ENCODE peak calls at places on chromosomes 4 and X, in nine cellular contexts. One of them, this sample, is unnamed.

GRCh38 chr4:66430856-66431255 is 760.6 kb upstream of the EPHA5 start:
- DNase-seq in GM23248: no peak
- DNase-seq in kidney tubule cell: no peak
- DNase-seq in D341Med: no peak
- DNase-seq in activated T-cell treated with anti-CD3 and anti-CD28 coated beads, Interleukin-2, amount 50 U/mL, for 72 hours: no peak
- DNase-seq in coronary artery: no peak
- DNase-seq in stimulated activated CD4-positive, alpha-beta T cell treated with anti-CD3 and anti-CD28 coated beads, Interleukin-12 subunit alpha, Interleukin-12 subunit beta, amount 100 ng/mL, for 48 hours: no peak
- DNase-seq in CD4-positive, alpha-beta memory T cell: no peak
- DNase-seq in CD4-positive, alpha-beta T cell: no peak
- DNase-seq in this sample: no peak

GRCh38 chr4:71231753-71232420 is 106.9 kb upstream of the SLC4A4 start:
- DNase-seq in kidney tubule cell: no peak
- DNase-seq in activated T-cell treated with anti-CD3 and anti-CD28 coated beads, Interleukin-2, amount 50 U/mL, for 72 hours: no peak
- DNase-seq in GM23248: no peak
- DNase-seq in coronary artery: no peak
- DNase-seq in CD4-positive, alpha-beta T cell: no peak
- DNase-seq in D341Med: no peak
- DNase-seq in CD4-positive, alpha-beta memory T cell: no peak
- DNase-seq in stimulated activated CD4-positive, alpha-beta T cell treated with anti-CD3 and anti-CD28 coated beads, Interleukin-12 subunit alpha, Interleukin-12 subunit beta, amount 100 ng/mL, for 48 hours: no peak
- DNase-seq in this sample: no peak

GRCh38 chrX:87397103-87397886 is 120.3 kb upstream of the KLHL4 start:
- DNase-seq in coronary artery: no peak
- DNase-seq in GM23248: no peak
- DNase-seq in activated T-cell treated with anti-CD3 and anti-CD28 coated beads, Interleukin-2, amount 50 U/mL, for 72 hours: no peak
- DNase-seq in CD4-positive, alpha-beta memory T cell: no peak
- DNase-seq in D341Med: no peak
- DNase-seq in kidney tubule cell: no peak
- DNase-seq in stimulated activated CD4-positive, alpha-beta T cell treated with anti-CD3 and anti-CD28 coated beads, Interleukin-12 subunit alpha, Interleukin-12 subunit beta, amount 100 ng/mL, for 48 hours: no peak
- DNase-seq in CD4-positive, alpha-beta T cell: no peak
- DNase-seq in this sample: no peak

GRCh38 chrX:47587906-47588735 is 5.9 kb downstream of the TIMP1 start:
- DNase-seq in CD4-positive, alpha-beta T cell: no peak
- DNase-seq in D341Med: peak
- DNase-seq in coronary artery: peak
- DNase-seq in stimulated activated CD4-positive, alpha-beta T cell treated with anti-CD3 and anti-CD28 coated beads, Interleukin-12 subunit alpha, Interleukin-12 subunit beta, amount 100 ng/mL, for 48 hours: no peak
- DNase-seq in CD4-positive, alpha-beta memory T cell: no peak
- DNase-seq in activated T-cell treated with anti-CD3 and anti-CD28 coated beads, Interleukin-2, amount 50 U/mL, for 72 hours: no peak
- DNase-seq in GM23248: no peak
- DNase-seq in kidney tubule cell: no peak
- DNase-seq in this sample: no peak

GRCh38 chr4:54215379-54216072 is 13.6 kb upstream of the PDGFRA start:
- DNase-seq in GM23248: peak
- DNase-seq in CD4-positive, alpha-beta T cell: no peak
- DNase-seq in D341Med: no peak
- DNase-seq in CD4-positive, alpha-beta memory T cell: no peak
- DNase-seq in activated T-cell treated with anti-CD3 and anti-CD28 coated beads, Interleukin-2, amount 50 U/mL, for 72 hours: no peak
- DNase-seq in stimulated activated CD4-positive, alpha-beta T cell treated with anti-CD3 and anti-CD28 coated beads, Interleukin-12 subunit alpha, Interleukin-12 subunit beta, amount 100 ng/mL, for 48 hours: no peak
- DNase-seq in coronary artery: no peak
- DNase-seq in kidney tubule cell: no peak
- DNase-seq in this sample: no peak

GRCh38 chr4:70705146-70705855 is 16.5 kb upstream of the RUFY3 start:
- DNase-seq in activated T-cell treated with anti-CD3 and anti-CD28 coated beads, Interleukin-2, amount 50 U/mL, for 72 hours: peak
- DNase-seq in coronary artery: peak
- DNase-seq in stimulated activated CD4-positive, alpha-beta T cell treated with anti-CD3 and anti-CD28 coated beads, Interleukin-12 subunit alpha, Interleukin-12 subunit beta, amount 100 ng/mL, for 48 hours: peak
- DNase-seq in kidney tubule cell: peak
- DNase-seq in GM23248: peak
- DNase-seq in CD4-positive, alpha-beta T cell: peak
- DNase-seq in D341Med: peak
- DNase-seq in CD4-positive, alpha-beta memory T cell: peak
- DNase-seq in this sample: no peak

GRCh38 chr4:54588404-54588803 is 69.4 kb upstream of the KIT start:
- DNase-seq in kidney tubule cell: no peak
- DNase-seq in activated T-cell treated with anti-CD3 and anti-CD28 coated beads, Interleukin-2, amount 50 U/mL, for 72 hours: no peak
- DNase-seq in CD4-positive, alpha-beta memory T cell: no peak
- DNase-seq in CD4-positive, alpha-beta T cell: no peak
- DNase-seq in D341Med: no peak
- DNase-seq in GM23248: no peak
- DNase-seq in stimulated activated CD4-positive, alpha-beta T cell treated with anti-CD3 and anti-CD28 coated beads, Interleukin-12 subunit alpha, Interleukin-12 subunit beta, amount 100 ng/mL, for 48 hours: no peak
- DNase-seq in coronary artery: no peak
- DNase-seq in this sample: no peak

GRCh38 chr4:40564004-40564403 is 65.7 kb downstream of the RBM47 start:
- DNase-seq in kidney tubule cell: peak
- DNase-seq in CD4-positive, alpha-beta memory T cell: no peak
- DNase-seq in CD4-positive, alpha-beta T cell: no peak
- DNase-seq in stimulated activated CD4-positive, alpha-beta T cell treated with anti-CD3 and anti-CD28 coated beads, Interleukin-12 subunit alpha, Interleukin-12 subunit beta, amount 100 ng/mL, for 48 hours: no peak
- DNase-seq in GM23248: peak
- DNase-seq in coronary artery: no peak
- DNase-seq in activated T-cell treated with anti-CD3 and anti-CD28 coated beads, Interleukin-2, amount 50 U/mL, for 72 hours: no peak
- DNase-seq in D341Med: no peak
- DNase-seq in this sample: no peak

GRCh38 chr4:88477229-88477860 is 20.4 kb downstream of the HERC5 start:
- DNase-seq in D341Med: no peak
- DNase-seq in CD4-positive, alpha-beta memory T cell: no peak
- DNase-seq in stimulated activated CD4-positive, alpha-beta T cell treated with anti-CD3 and anti-CD28 coated beads, Interleukin-12 subunit alpha, Interleukin-12 subunit beta, amount 100 ng/mL, for 48 hours: no peak
- DNase-seq in kidney tubule cell: no peak
- DNase-seq in GM23248: no peak
- DNase-seq in coronary artery: no peak
- DNase-seq in CD4-positive, alpha-beta T cell: no peak
- DNase-seq in activated T-cell treated with anti-CD3 and anti-CD28 coated beads, Interleukin-2, amount 50 U/mL, for 72 hours: no peak
- DNase-seq in this sample: no peak

GRCh38 chr4:6722891-6723290 is 6.9 kb downstream of the BLOC1S4 start:
- DNase-seq in D341Med: no peak
- DNase-seq in stimulated activated CD4-positive, alpha-beta T cell treated with anti-CD3 and anti-CD28 coated beads, Interleukin-12 subunit alpha, Interleukin-12 subunit beta, amount 100 ng/mL, for 48 hours: no peak
- DNase-seq in coronary artery: no peak
- DNase-seq in GM23248: no peak
- DNase-seq in activated T-cell treated with anti-CD3 and anti-CD28 coated beads, Interleukin-2, amount 50 U/mL, for 72 hours: no peak
- DNase-seq in CD4-positive, alpha-beta memory T cell: no peak
- DNase-seq in CD4-positive, alpha-beta T cell: no peak
- DNase-seq in kidney tubule cell: no peak
- DNase-seq in this sample: no peak

GRCh38 chrX:120793098-120793497 is 82.6 kb downstream of the CT47B1 start:
- DNase-seq in stimulated activated CD4-positive, alpha-beta T cell treated with anti-CD3 and anti-CD28 coated beads, Interleukin-12 subunit alpha, Interleukin-12 subunit beta, amount 100 ng/mL, for 48 hours: no peak
- DNase-seq in activated T-cell treated with anti-CD3 and anti-CD28 coated beads, Interleukin-2, amount 50 U/mL, for 72 hours: no peak
- DNase-seq in CD4-positive, alpha-beta memory T cell: no peak
- DNase-seq in GM23248: no peak
- DNase-seq in kidney tubule cell: no peak
- DNase-seq in CD4-positive, alpha-beta T cell: no peak
- DNase-seq in coronary artery: no peak
- DNase-seq in D341Med: no peak
- DNase-seq in this sample: no peak

GRCh38 chr4:162497564-162498167 is 333.9 kb upstream of the FSTL5 start:
- DNase-seq in GM23248: peak
- DNase-seq in stimulated activated CD4-positive, alpha-beta T cell treated with anti-CD3 and anti-CD28 coated beads, Interleukin-12 subunit alpha, Interleukin-12 subunit beta, amount 100 ng/mL, for 48 hours: peak
- DNase-seq in activated T-cell treated with anti-CD3 and anti-CD28 coated beads, Interleukin-2, amount 50 U/mL, for 72 hours: no peak
- DNase-seq in CD4-positive, alpha-beta memory T cell: peak
- DNase-seq in CD4-positive, alpha-beta T cell: no peak
- DNase-seq in coronary artery: no peak
- DNase-seq in kidney tubule cell: peak
- DNase-seq in D341Med: peak
- DNase-seq in this sample: no peak

GRCh38 chrX:149830192-149830873 is 48.6 kb downstream of the MAGEA9 start:
- DNase-seq in CD4-positive, alpha-beta T cell: no peak
- DNase-seq in kidney tubule cell: peak
- DNase-seq in CD4-positive, alpha-beta memory T cell: peak
- DNase-seq in D341Med: peak
- DNase-seq in GM23248: peak
- DNase-seq in activated T-cell treated with anti-CD3 and anti-CD28 coated beads, Interleukin-2, amount 50 U/mL, for 72 hours: peak
- DNase-seq in coronary artery: no peak
- DNase-seq in stimulated activated CD4-positive, alpha-beta T cell treated with anti-CD3 and anti-CD28 coated beads, Interleukin-12 subunit alpha, Interleukin-12 subunit beta, amount 100 ng/mL, for 48 hours: no peak
- DNase-seq in this sample: peak

GRCh38 chr4:73761856-73762255 is 21.5 kb downstream of the CXCL8 start:
- DNase-seq in stimulated activated CD4-positive, alpha-beta T cell treated with anti-CD3 and anti-CD28 coated beads, Interleukin-12 subunit alpha, Interleukin-12 subunit beta, amount 100 ng/mL, for 48 hours: no peak
- DNase-seq in kidney tubule cell: no peak
- DNase-seq in CD4-positive, alpha-beta memory T cell: no peak
- DNase-seq in activated T-cell treated with anti-CD3 and anti-CD28 coated beads, Interleukin-2, amount 50 U/mL, for 72 hours: no peak
- DNase-seq in CD4-positive, alpha-beta T cell: no peak
- DNase-seq in GM23248: no peak
- DNase-seq in D341Med: no peak
- DNase-seq in coronary artery: no peak
- DNase-seq in this sample: no peak

GRCh38 chrX:17456526-17456925 is 81.5 kb downstream of the NHS start:
- DNase-seq in CD4-positive, alpha-beta T cell: no peak
- DNase-seq in GM23248: no peak
- DNase-seq in kidney tubule cell: no peak
- DNase-seq in coronary artery: no peak
- DNase-seq in D341Med: no peak
- DNase-seq in stimulated activated CD4-positive, alpha-beta T cell treated with anti-CD3 and anti-CD28 coated beads, Interleukin-12 subunit alpha, Interleukin-12 subunit beta, amount 100 ng/mL, for 48 hours: no peak
- DNase-seq in CD4-positive, alpha-beta memory T cell: no peak
- DNase-seq in activated T-cell treated with anti-CD3 and anti-CD28 coated beads, Interleukin-2, amount 50 U/mL, for 72 hours: no peak
- DNase-seq in this sample: no peak

GRCh38 chr4:17665346-17665745 is 50.9 kb downstream of the MED28 start:
- DNase-seq in activated T-cell treated with anti-CD3 and anti-CD28 coated beads, Interleukin-2, amount 50 U/mL, for 72 hours: no peak
- DNase-seq in CD4-positive, alpha-beta memory T cell: no peak
- DNase-seq in D341Med: no peak
- DNase-seq in CD4-positive, alpha-beta T cell: no peak
- DNase-seq in GM23248: no peak
- DNase-seq in coronary artery: no peak
- DNase-seq in stimulated activated CD4-positive, alpha-beta T cell treated with anti-CD3 and anti-CD28 coated beads, Interleukin-12 subunit alpha, Interleukin-12 subunit beta, amount 100 ng/mL, for 48 hours: no peak
- DNase-seq in kidney tubule cell: peak
- DNase-seq in this sample: no peak

GRCh38 chr4:183561905-183562304 is 57.0 kb downstream of the ING2 start:
- DNase-seq in stimulated activated CD4-positive, alpha-beta T cell treated with anti-CD3 and anti-CD28 coated beads, Interleukin-12 subunit alpha, Interleukin-12 subunit beta, amount 100 ng/mL, for 48 hours: no peak
- DNase-seq in GM23248: no peak
- DNase-seq in activated T-cell treated with anti-CD3 and anti-CD28 coated beads, Interleukin-2, amount 50 U/mL, for 72 hours: no peak
- DNase-seq in coronary artery: no peak
- DNase-seq in kidney tubule cell: no peak
- DNase-seq in CD4-positive, alpha-beta memory T cell: no peak
- DNase-seq in D341Med: no peak
- DNase-seq in CD4-positive, alpha-beta T cell: no peak
- DNase-seq in this sample: no peak

GRCh38 chr4:81854406-81854805 is 382.7 kb upstream of the RASGEF1B start:
- DNase-seq in kidney tubule cell: no peak
- DNase-seq in CD4-positive, alpha-beta T cell: no peak
- DNase-seq in coronary artery: no peak
- DNase-seq in GM23248: no peak
- DNase-seq in stimulated activated CD4-positive, alpha-beta T cell treated with anti-CD3 and anti-CD28 coated beads, Interleukin-12 subunit alpha, Interleukin-12 subunit beta, amount 100 ng/mL, for 48 hours: no peak
- DNase-seq in CD4-positive, alpha-beta memory T cell: no peak
- DNase-seq in activated T-cell treated with anti-CD3 and anti-CD28 coated beads, Interleukin-2, amount 50 U/mL, for 72 hours: no peak
- DNase-seq in D341Med: no peak
- DNase-seq in this sample: no peak

GRCh38 chr4:2831611-2832308 is 11.9 kb upstream of the ADD1 start:
- DNase-seq in D341Med: peak
- DNase-seq in coronary artery: no peak
- DNase-seq in CD4-positive, alpha-beta memory T cell: no peak
- DNase-seq in kidney tubule cell: no peak
- DNase-seq in GM23248: no peak
- DNase-seq in activated T-cell treated with anti-CD3 and anti-CD28 coated beads, Interleukin-2, amount 50 U/mL, for 72 hours: no peak
- DNase-seq in stimulated activated CD4-positive, alpha-beta T cell treated with anti-CD3 and anti-CD28 coated beads, Interleukin-12 subunit alpha, Interleukin-12 subunit beta, amount 100 ng/mL, for 48 hours: no peak
- DNase-seq in CD4-positive, alpha-beta T cell: no peak
- DNase-seq in this sample: no peak

GRCh38 chrX:50838820-50839600 is 25.0 kb upstream of the SHROOM4 start:
- DNase-seq in CD4-positive, alpha-beta memory T cell: no peak
- DNase-seq in CD4-positive, alpha-beta T cell: no peak
- DNase-seq in kidney tubule cell: peak
- DNase-seq in activated T-cell treated with anti-CD3 and anti-CD28 coated beads, Interleukin-2, amount 50 U/mL, for 72 hours: no peak
- DNase-seq in coronary artery: no peak
- DNase-seq in GM23248: peak
- DNase-seq in D341Med: no peak
- DNase-seq in stimulated activated CD4-positive, alpha-beta T cell treated with anti-CD3 and anti-CD28 coated beads, Interleukin-12 subunit alpha, Interleukin-12 subunit beta, amount 100 ng/mL, for 48 hours: no peak
- DNase-seq in this sample: no peak

GRCh38 chr4:124083706-124084105 is 628.8 kb downstream of the ANKRD50 start:
- DNase-seq in coronary artery: no peak
- DNase-seq in GM23248: no peak
- DNase-seq in stimulated activated CD4-positive, alpha-beta T cell treated with anti-CD3 and anti-CD28 coated beads, Interleukin-12 subunit alpha, Interleukin-12 subunit beta, amount 100 ng/mL, for 48 hours: no peak
- DNase-seq in CD4-positive, alpha-beta T cell: no peak
- DNase-seq in kidney tubule cell: no peak
- DNase-seq in CD4-positive, alpha-beta memory T cell: no peak
- DNase-seq in activated T-cell treated with anti-CD3 and anti-CD28 coated beads, Interleukin-2, amount 50 U/mL, for 72 hours: no peak
- DNase-seq in D341Med: no peak
- DNase-seq in this sample: no peak

GRCh38 chrX:13101439-13102139 is 57.2 kb upstream of the FAM9C start:
- DNase-seq in stimulated activated CD4-positive, alpha-beta T cell treated with anti-CD3 and anti-CD28 coated beads, Interleukin-12 subunit alpha, Interleukin-12 subunit beta, amount 100 ng/mL, for 48 hours: no peak
- DNase-seq in kidney tubule cell: peak
- DNase-seq in CD4-positive, alpha-beta memory T cell: no peak
- DNase-seq in GM23248: peak
- DNase-seq in D341Med: no peak
- DNase-seq in CD4-positive, alpha-beta T cell: peak
- DNase-seq in activated T-cell treated with anti-CD3 and anti-CD28 coated beads, Interleukin-2, amount 50 U/mL, for 72 hours: peak
- DNase-seq in coronary artery: peak
- DNase-seq in this sample: no peak

GRCh38 chrX:7987160-7987992 is 60.2 kb upstream of the PNPLA4 start:
- DNase-seq in coronary artery: no peak
- DNase-seq in activated T-cell treated with anti-CD3 and anti-CD28 coated beads, Interleukin-2, amount 50 U/mL, for 72 hours: no peak
- DNase-seq in D341Med: no peak
- DNase-seq in CD4-positive, alpha-beta memory T cell: no peak
- DNase-seq in kidney tubule cell: no peak
- DNase-seq in stimulated activated CD4-positive, alpha-beta T cell treated with anti-CD3 and anti-CD28 coated beads, Interleukin-12 subunit alpha, Interleukin-12 subunit beta, amount 100 ng/mL, for 48 hours: no peak
- DNase-seq in CD4-positive, alpha-beta T cell: no peak
- DNase-seq in GM23248: peak
- DNase-seq in this sample: no peak

GRCh38 chrX:1244164-1245076 is 24.2 kb upstream of the CSF2RA start:
- DNase-seq in CD4-positive, alpha-beta memory T cell: no peak
- DNase-seq in GM23248: no peak
- DNase-seq in D341Med: peak
- DNase-seq in stimulated activated CD4-positive, alpha-beta T cell treated with anti-CD3 and anti-CD28 coated beads, Interleukin-12 subunit alpha, Interleukin-12 subunit beta, amount 100 ng/mL, for 48 hours: no peak
- DNase-seq in coronary artery: no peak
- DNase-seq in activated T-cell treated with anti-CD3 and anti-CD28 coated beads, Interleukin-2, amount 50 U/mL, for 72 hours: no peak
- DNase-seq in CD4-positive, alpha-beta T cell: no peak
- DNase-seq in kidney tubule cell: peak
- DNase-seq in this sample: no peak

GRCh38 chr4:37884855-37885487 is 5.9 kb upstream of the TBC1D1 start:
- DNase-seq in coronary artery: no peak
- DNase-seq in CD4-positive, alpha-beta memory T cell: no peak
- DNase-seq in CD4-positive, alpha-beta T cell: no peak
- DNase-seq in GM23248: no peak
- DNase-seq in stimulated activated CD4-positive, alpha-beta T cell treated with anti-CD3 and anti-CD28 coated beads, Interleukin-12 subunit alpha, Interleukin-12 subunit beta, amount 100 ng/mL, for 48 hours: no peak
- DNase-seq in D341Med: no peak
- DNase-seq in kidney tubule cell: no peak
- DNase-seq in activated T-cell treated with anti-CD3 and anti-CD28 coated beads, Interleukin-2, amount 50 U/mL, for 72 hours: no peak
- DNase-seq in this sample: no peak

GRCh38 chrX:48676893-48677270 is 6.7 kb upstream of the WAS start:
- DNase-seq in CD4-positive, alpha-beta memory T cell: peak
- DNase-seq in GM23248: peak
- DNase-seq in kidney tubule cell: peak
- DNase-seq in D341Med: no peak
- DNase-seq in stimulated activated CD4-positive, alpha-beta T cell treated with anti-CD3 and anti-CD28 coated beads, Interleukin-12 subunit alpha, Interleukin-12 subunit beta, amount 100 ng/mL, for 48 hours: no peak
- DNase-seq in CD4-positive, alpha-beta T cell: no peak
- DNase-seq in activated T-cell treated with anti-CD3 and anti-CD28 coated beads, Interleukin-2, amount 50 U/mL, for 72 hours: peak
- DNase-seq in coronary artery: no peak
- DNase-seq in this sample: no peak

This sample was measured in brain pericyte.